ENCODE peak calls at places on chromosomes 5 and 9, in five cellular contexts. One of them, this sample, is unnamed.

GRCh38 chr5:170617519-170618218 is 113.8 kb downstream of the KCNIP1 start:
- DNase-seq in K562: no peak
- DNase-seq in HCT116: no peak
- DNase-seq in A549: no peak
- DNase-seq in SK-N-SH: no peak
- DNase-seq in this sample: no peak

GRCh38 chr5:82670692-82671091 is 392.5 kb upstream of the RPS23 start:
- DNase-seq in K562: no peak
- DNase-seq in A549: no peak
- DNase-seq in SK-N-SH: no peak
- DNase-seq in HCT116: no peak
- DNase-seq in this sample: no peak

GRCh38 chr9:125890793-125891192 is 143.6 kb downstream of the PBX3 start:
- DNase-seq in A549: no peak
- DNase-seq in SK-N-SH: peak; percentile 10
- DNase-seq in HCT116: no peak
- DNase-seq in K562: no peak
- DNase-seq in this sample: no peak

GRCh38 chr5:167152561-167152960 is 1138.9 kb upstream of the WWC1 start:
- DNase-seq in SK-N-SH: no peak
- DNase-seq in K562: no peak
- DNase-seq in A549: no peak
- DNase-seq in HCT116: no peak
- DNase-seq in this sample: no peak

GRCh38 chr9:113886933-113887332 is 10.8 kb downstream of the ZNF618 start:
- DNase-seq in K562: no peak
- DNase-seq in SK-N-SH: no peak
- DNase-seq in HCT116: no peak
- DNase-seq in A549: no peak
- DNase-seq in this sample: no peak

GRCh38 chr9:92402359-92402758 is 2.0 kb downstream of the OGN start:
- DNase-seq in K562: no peak
- DNase-seq in SK-N-SH: no peak
- DNase-seq in HCT116: no peak
- DNase-seq in A549: no peak
- DNase-seq in this sample: no peak

GRCh38 chr5:2239237-2239910 is 356.6 kb upstream of the IRX4 start:
- DNase-seq in SK-N-SH: no peak
- DNase-seq in A549: no peak
- DNase-seq in K562: no peak
- DNase-seq in HCT116: no peak
- DNase-seq in this sample: no peak

GRCh38 chr5:170923910-170924620 is 62.2 kb downstream of the RANBP17 start:
- DNase-seq in A549: no peak
- DNase-seq in SK-N-SH: no peak
- DNase-seq in HCT116: no peak
- DNase-seq in K562: no peak
- DNase-seq in this sample: no peak

GRCh38 chr5:73236541-73237128 is 63.6 kb downstream of the TMEM174 start:
- DNase-seq in HCT116: no peak
- DNase-seq in A549: no peak
- DNase-seq in K562: no peak
- DNase-seq in SK-N-SH: no peak
- DNase-seq in this sample: no peak

GRCh38 chr5:65943771-65944170 is 17.4 kb downstream of the ERBIN start:
- DNase-seq in SK-N-SH: no peak
- DNase-seq in A549: no peak
- DNase-seq in K562: no peak
- DNase-seq in HCT116: no peak
- DNase-seq in this sample: no peak

GRCh38 chr5:98742395-98743073 is 30.9 kb upstream of the RGMB start:
- DNase-seq in K562: no peak
- DNase-seq in SK-N-SH: no peak
- DNase-seq in A549: no peak
- DNase-seq in HCT116: no peak
- DNase-seq in this sample: no peak

GRCh38 chr9:89182369-89182768 is 3.8 kb upstream of the SHC3 start:
- DNase-seq in SK-N-SH: no peak
- DNase-seq in HCT116: no peak
- DNase-seq in A549: no peak
- DNase-seq in K562: no peak
- DNase-seq in this sample: no peak

GRCh38 chr5:138654281-138654867 is 79.2 kb upstream of the HSPA9 start:
- DNase-seq in A549: no peak
- DNase-seq in SK-N-SH: no peak
- DNase-seq in K562: peak; percentile 42
- DNase-seq in HCT116: no peak
- DNase-seq in this sample: no peak

GRCh38 chr9:133250741-133251170 is 24.2 kb downstream of the ABO start:
- DNase-seq in HCT116: no peak
- DNase-seq in K562: no peak
- DNase-seq in SK-N-SH: no peak
- DNase-seq in A549: no peak
- DNase-seq in this sample: no peak

GRCh38 chr5:75522025-75522424 is 10.3 kb downstream of the POLK start:
- DNase-seq in HCT116: no peak
- DNase-seq in K562: no peak
- DNase-seq in SK-N-SH: no peak
- DNase-seq in A549: no peak
- DNase-seq in this sample: no peak

GRCh38 chr5:93899026-93899600 is 157.7 kb upstream of the POU5F2 start:
- DNase-seq in HCT116: no peak
- DNase-seq in A549: peak; percentile 3
- DNase-seq in K562: peak; percentile 6
- DNase-seq in SK-N-SH: peak; percentile 11
- DNase-seq in this sample: no peak

GRCh38 chr9:20941177-20941690 is 90.2 kb downstream of the HACD4 start:
- DNase-seq in A549: peak; percentile 48
- DNase-seq in HCT116: peak; percentile 62
- DNase-seq in SK-N-SH: peak; percentile 63
- DNase-seq in K562: no peak
- DNase-seq in this sample: peak; percentile 61

GRCh38 chr5:61311836-61312808 is 19.9 kb upstream of the ZSWIM6 start:
- DNase-seq in SK-N-SH: no peak
- DNase-seq in HCT116: no peak
- DNase-seq in K562: no peak
- DNase-seq in A549: no peak
- DNase-seq in this sample: no peak

GRCh38 chr5:143347698-143348344 is 55.7 kb downstream of the NR3C1 start:
- DNase-seq in HCT116: no peak
- DNase-seq in K562: no peak
- DNase-seq in SK-N-SH: no peak
- DNase-seq in A549: no peak
- DNase-seq in this sample: no peak

GRCh38 chr5:169767938-169768337 is 130.9 kb downstream of the DOCK2 start:
- DNase-seq in HCT116: no peak
- DNase-seq in A549: no peak
- DNase-seq in K562: peak; percentile 55
- DNase-seq in SK-N-SH: peak; percentile 27
- DNase-seq in this sample: no peak

GRCh38 chr5:61184708-61185107 is 22.4 kb upstream of the SMIM15 start:
- DNase-seq in K562: no peak
- DNase-seq in SK-N-SH: no peak
- DNase-seq in A549: no peak
- DNase-seq in HCT116: no peak
- DNase-seq in this sample: no peak

GRCh38 chr5:80653497-80653896 is 955 bp upstream of the MSH3 start:
- DNase-seq in HCT116: no peak
- DNase-seq in SK-N-SH: no peak
- DNase-seq in A549: no peak
- DNase-seq in K562: peak; percentile 74
- DNase-seq in this sample: no peak

GRCh38 chr5:36242534-36243144 is 914 bp upstream of the NADK2 start:
- DNase-seq in HCT116: no peak
- DNase-seq in A549: no peak
- DNase-seq in SK-N-SH: peak; percentile 17
- DNase-seq in K562: no peak
- DNase-seq in this sample: no peak

GRCh38 chr5:36152324-36153298 is 700 bp downstream of the SKP2 start:
- DNase-seq in SK-N-SH: peak; percentile 18
- DNase-seq in HCT116: no peak
- DNase-seq in A549: peak; percentile 21
- DNase-seq in K562: peak; percentile 30
- DNase-seq in this sample: no peak

GRCh38 chr5:543755-544674 is 19.8 kb upstream of the SLC9A3 start:
- DNase-seq in HCT116: no peak
- DNase-seq in K562: peak; percentile 31
- DNase-seq in SK-N-SH: no peak
- DNase-seq in A549: no peak
- DNase-seq in this sample: peak; percentile 8

GRCh38 chr9:113578877-113579269 is 115.3 kb downstream of the RGS3 start:
- DNase-seq in A549: peak; percentile 78
- DNase-seq in K562: peak; percentile 63
- DNase-seq in HCT116: peak; percentile 59
- DNase-seq in SK-N-SH: peak; percentile 60
- DNase-seq in this sample: no peak

GRCh38 chr5:137666109-137666850 is 69.6 kb downstream of the KLHL3 start:
- DNase-seq in HCT116: no peak
- DNase-seq in K562: no peak
- DNase-seq in SK-N-SH: no peak
- DNase-seq in A549: no peak
- DNase-seq in this sample: no peak

GRCh38 chr9:136666364-136667216 is 3.9 kb downstream of the EGFL7 start:
- DNase-seq in SK-N-SH: no peak
- DNase-seq in HCT116: no peak
- DNase-seq in A549: no peak
- DNase-seq in K562: peak; percentile 51
- DNase-seq in this sample: no peak

GRCh38 chr9:136667217-136667939 is 4.7 kb downstream of the EGFL7 start:
- DNase-seq in K562: peak; percentile 34
- DNase-seq in A549: no peak
- DNase-seq in HCT116: no peak
- DNase-seq in SK-N-SH: no peak
- DNase-seq in this sample: no peak

GRCh38 chr9:136664799-136665082 is 2.0 kb downstream of the EGFL7 start:
- DNase-seq in A549: no peak
- DNase-seq in HCT116: no peak
- DNase-seq in K562: no peak
- DNase-seq in SK-N-SH: no peak
- DNase-seq in this sample: no peak

GRCh38 chr9:136665111-136665703 is 2.5 kb downstream of the EGFL7 start:
- DNase-seq in HCT116: no peak
- DNase-seq in A549: peak; percentile 76
- DNase-seq in K562: peak; percentile 76
- DNase-seq in SK-N-SH: peak; percentile 92
- DNase-seq in this sample: peak; percentile 43

GRCh38 chr9:136665704-136666363 is 3.1 kb downstream of the EGFL7 start:
- DNase-seq in HCT116: no peak
- DNase-seq in SK-N-SH: peak; percentile 95
- DNase-seq in A549: peak; percentile 49
- DNase-seq in K562: peak; percentile 65
- DNase-seq in this sample: peak; percentile 37
- TF ChIP-seq CTCF in HCT116: no peak
- TF ChIP-seq CTCF in SK-N-SH: no peak
- TF ChIP-seq CTCF in A549: peak; percentile 62
- TF ChIP-seq CTCF in K562: peak; percentile 5
- TF ChIP-seq CTCF in this sample: no peak

DNA sequence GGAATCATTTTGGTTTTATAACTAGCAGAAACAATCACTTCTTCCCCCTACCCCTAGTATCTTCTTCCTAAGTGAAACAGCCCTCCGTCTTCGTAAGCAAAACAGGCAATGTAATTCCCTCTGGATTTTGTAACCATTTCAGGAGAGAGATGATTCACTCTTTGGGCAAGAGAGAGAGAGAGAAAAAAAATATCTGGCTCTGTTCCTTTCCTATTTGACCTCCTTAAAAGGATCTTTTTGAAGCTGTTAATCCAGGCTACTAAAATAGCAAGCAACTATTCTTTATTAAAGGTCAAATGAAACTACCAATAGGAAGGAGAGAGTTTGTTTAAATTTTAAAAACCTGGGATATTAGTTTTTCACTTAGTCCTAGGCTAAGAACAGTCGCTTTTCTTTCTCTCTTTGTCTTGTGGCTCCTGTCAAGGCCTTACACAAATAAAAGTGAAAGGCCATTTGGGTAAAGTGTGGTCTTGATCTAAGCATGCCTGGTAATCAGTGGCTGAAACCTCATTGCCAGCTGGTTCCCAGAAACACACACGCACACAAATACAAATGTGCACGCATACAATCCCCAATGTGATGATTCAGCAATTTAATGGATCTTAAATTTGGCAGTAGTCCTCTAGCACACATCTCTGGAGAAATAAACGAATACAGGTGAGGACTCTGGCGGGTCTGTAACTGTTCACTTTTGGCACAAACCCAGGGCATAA is 70.2 kb downstream of the PRUNE2 start:
- DNase-seq in A549: no peak
- DNase-seq in HCT116: no peak
- DNase-seq in SK-N-SH: no peak
- DNase-seq in K562: no peak
- DNase-seq in this sample: no peak
- TF ChIP-seq MAX in A549: no peak
- TF ChIP-seq MAX in HCT116: no peak
- TF ChIP-seq MAX in SK-N-SH: no peak
- TF ChIP-seq MAX in K562: no peak
- TF ChIP-seq MAX in this sample: no peak

DNA sequence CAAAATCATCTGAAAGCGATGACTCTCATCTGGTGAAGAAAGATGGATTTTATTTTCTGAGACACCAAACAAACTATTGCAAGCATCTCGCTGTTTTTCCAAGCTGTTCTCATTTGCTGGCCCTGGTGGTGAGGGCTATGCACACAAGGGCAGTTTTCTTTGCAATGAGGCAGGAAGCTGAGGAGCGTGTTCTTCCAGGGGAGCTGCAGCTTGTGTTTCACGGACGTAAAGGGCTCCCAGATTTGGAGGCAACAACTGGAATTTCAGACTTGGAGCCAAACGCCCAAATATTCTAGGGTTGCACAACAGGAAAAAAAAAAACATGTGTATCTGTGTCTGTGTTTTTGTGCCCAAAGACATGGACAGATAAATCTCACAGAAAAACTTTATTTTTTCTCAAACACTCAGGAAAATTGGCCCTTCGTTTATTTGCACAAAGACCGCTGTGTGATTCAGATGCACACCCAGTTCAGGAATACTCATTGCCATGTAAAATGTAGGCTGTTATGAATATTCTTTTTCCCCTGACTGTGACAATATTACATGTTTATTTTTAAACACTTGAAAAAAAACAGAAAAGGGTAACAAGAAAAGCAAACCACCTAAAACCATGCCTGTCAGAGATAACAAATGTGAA is 151.3 kb downstream of the GAS1 start:
- DNase-seq in HCT116: no peak
- DNase-seq in A549: no peak
- DNase-seq in SK-N-SH: no peak
- DNase-seq in K562: no peak
- DNase-seq in this sample: no peak
- TF ChIP-seq CTCF in HCT116: no peak
- TF ChIP-seq CTCF in A549: no peak
- TF ChIP-seq CTCF in SK-N-SH: no peak
- TF ChIP-seq CTCF in K562: no peak
- TF ChIP-seq CTCF in this sample: no peak

DNA sequence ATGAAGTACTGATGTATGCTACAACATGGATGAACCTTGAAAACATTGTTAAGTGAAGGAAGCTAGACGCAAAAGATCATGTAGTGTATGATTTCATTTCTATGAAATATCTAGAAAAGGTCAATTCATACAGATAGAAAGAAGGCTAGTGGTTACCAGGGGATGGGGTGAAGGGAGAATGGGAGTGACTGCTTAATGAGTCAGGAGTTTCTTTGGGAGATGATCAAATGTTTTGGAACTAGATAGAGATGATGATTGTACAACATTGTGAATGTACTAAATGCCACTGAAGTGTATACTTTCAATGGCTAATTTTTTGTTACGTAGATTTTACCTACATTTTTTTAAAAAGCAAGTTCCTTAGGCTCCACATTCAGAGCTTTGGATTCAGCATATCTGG is 14.9 kb upstream of the DELE1 start:
- DNase-seq in SK-N-SH: no peak
- DNase-seq in HCT116: no peak
- DNase-seq in K562: no peak
- DNase-seq in A549: no peak
- DNase-seq in this sample: no peak
- TF ChIP-seq MAX in SK-N-SH: no peak
- TF ChIP-seq MAX in HCT116: no peak
- TF ChIP-seq MAX in K562: no peak
- TF ChIP-seq MAX in A549: no peak
- TF ChIP-seq MAX in this sample: no peak